ENCODE peak calls at places on chromosomes 16 and 17, in eight cellular contexts. M is GM23338, S is upper lobe of left lung, X is stomach, H is suprapubic skin, P is HCT116, G is prostate gland, C is HL-60. B is an unnamed sample.

GRCh38 chr17:17387461-17388362 is 84.5 kb downstream of the NT5M start:
- DNase-seq in M (peak; percentile 89), S (peak; percentile 58), X (peak; percentile 69), H (no peak), P (peak; percentile 90), G (no peak), C (no peak), B (no peak)

GRCh38 chr16:49532873-49533272 is 159.3 kb downstream of the C16orf78 start:
- DNase-seq in M (no peak), S (no peak), X (no peak), H (no peak), P (no peak), G (no peak), C (no peak), B (no peak)

GRCh38 chr17:68052810-68053209 is 17.3 kb downstream of the KPNA2 start:
- DNase-seq in M (no peak), S (no peak), X (no peak), H (no peak), P (no peak), G (no peak), C (no peak), B (no peak)

GRCh38 chr16:65002265-65002664 is 119.6 kb downstream of the CDH11 start:
- DNase-seq in M (no peak), S (no peak), X (no peak), H (no peak), P (no peak), G (no peak), C (no peak), B (no peak)

GRCh38 chr16:28621756-28622155 is 11.9 kb upstream of the SULT1A1 start:
- DNase-seq in M (no peak), S (no peak), X (no peak), H (no peak), P (no peak), G (no peak), C (no peak), B (no peak)

GRCh38 chr16:83878838-83879237 is 20.1 kb upstream of the MLYCD start:
- DNase-seq in M (peak; percentile 81), S (no peak), X (no peak), H (no peak), P (peak; percentile 52), G (peak; percentile 16), C (no peak), B (no peak)

GRCh38 chr17:74126179-74126900 is 77.1 kb upstream of the RPL38 start:
- DNase-seq in M (no peak), S (no peak), X (peak; percentile 40), H (no peak), P (no peak), G (no peak), C (no peak), B (no peak)

GRCh38 chr16:27468941-27469531 is 67.1 kb downstream of the IL21R start:
- DNase-seq in M (no peak), S (no peak), X (no peak), H (no peak), P (no peak), G (no peak), C (no peak), B (no peak)

GRCh38 chr16:64094170-64094960 is 1027.5 kb downstream of the CDH11 start:
- DNase-seq in M (no peak), S (no peak), X (no peak), H (no peak), P (no peak), G (no peak), C (no peak), B (no peak)

GRCh38 chr17:45221081-45221996 is at the start of gene FMNL1:
- DNase-seq in M (peak; percentile 80), S (peak; percentile 81), X (peak; percentile 68), H (no peak), P (no peak), G (no peak), C (no peak), B (no peak)

GRCh38 chr16:83706394-83706793 is 101.4 kb upstream of the HSBP1 start:
- DNase-seq in M (no peak), S (no peak), X (no peak), H (no peak), P (no peak), G (no peak), C (no peak), B (no peak)

GRCh38 chr17:4947411-4948165 is 742 bp downstream of the PFN1 start:
- DNase-seq in M (peak; percentile 77), S (peak; percentile 62), X (peak; percentile 70), H (peak; percentile 81), P (no peak), G (peak; percentile 33), C (no peak), B (no peak)

GRCh38 chr16:19884611-19885455 is at the start of gene GPRC5B:
- DNase-seq in M (peak; percentile 66), S (peak; percentile 23), X (peak; percentile 60), H (no peak), P (no peak), G (peak; percentile 43), C (peak; percentile 30), B (no peak)

GRCh38 chr17:42842286-42842685 is 2.1 kb upstream of the AOC2 start:
- DNase-seq in M (no peak), S (no peak), X (no peak), H (no peak), P (no peak), G (no peak), C (no peak), B (no peak)

GRCh38 chr17:19986941-19987714 is 9.5 kb upstream of the AKAP10 start:
- DNase-seq in M (peak; percentile 58), S (no peak), X (no peak), H (no peak), P (no peak), G (no peak), C (no peak), B (no peak)

GRCh38 chr17:38565853-38566665 is 39.7 kb downstream of the SRCIN1 start:
- DNase-seq in M (no peak), S (no peak), X (no peak), H (no peak), P (no peak), G (no peak), C (no peak), B (no peak)

GRCh38 chr17:29760279-29760721 is 137.6 kb upstream of the CORO6 start:
- DNase-seq in M (peak; percentile 23), S (no peak), X (no peak), H (no peak), P (no peak), G (no peak), C (no peak), B (peak; percentile 85)

GRCh38 chr17:58369214-58370031 is 17.4 kb upstream of the SUPT4H1 start:
- DNase-seq in M (no peak), S (no peak), X (no peak), H (no peak), P (no peak), G (no peak), C (no peak), B (no peak)

GRCh38 chr16:63289834-63290460 is 1253.7 kb upstream of the CDH8 start:
- DNase-seq in M (peak; percentile 80), S (peak; percentile 23), X (peak; percentile 46), H (no peak), P (no peak), G (no peak), C (peak; percentile 6), B (no peak)

GRCh38 chr17:50926523-50926922 is 60.4 kb upstream of the TOB1 start:
- DNase-seq in M (no peak), S (no peak), X (no peak), H (no peak), P (no peak), G (no peak), C (no peak), B (no peak)

GRCh38 chr16:85711982-85712587 is 23.3 kb upstream of the GINS2 start:
- DNase-seq in M (no peak), S (no peak), X (no peak), H (no peak), P (no peak), G (no peak), C (no peak), B (no peak)

GRCh38 chr17:73564856-73565255 is 79.4 kb downstream of the SDK2 start:
- DNase-seq in M (no peak), S (no peak), X (no peak), H (no peak), P (no peak), G (peak; percentile 75), C (no peak), B (no peak)

GRCh38 chr16:31542763-31543162 is 15.1 kb downstream of the AHSP start:
- DNase-seq in M (no peak), S (no peak), X (no peak), H (no peak), P (no peak), G (no peak), C (no peak), B (no peak)

GRCh38 chr17:214881-215331 is 33.5 kb upstream of the DOC2B start:
- DNase-seq in M (no peak), S (peak; percentile 35), X (no peak), H (no peak), P (no peak), G (no peak), C (no peak), B (no peak)

GRCh38 chr17:13131211-13131610 is 113.4 kb upstream of the ELAC2 start:
- DNase-seq in M (no peak), S (no peak), X (no peak), H (no peak), P (no peak), G (no peak), C (no peak), B (no peak)
- TF ChIP-seq POLR2AphosphoS5 in M (no peak), S (no peak), X (no peak), H (no peak), P (no peak), G (no peak), C (no peak), B (no peak)

GRCh38 chr16:70374213-70374612 is 27.5 kb downstream of the DDX19A start:
- DNase-seq in M (no peak), S (no peak), X (no peak), H (no peak), P (no peak), G (no peak), C (no peak), B (no peak)
- TF ChIP-seq POLR2AphosphoS5 in M (no peak), S (no peak), X (no peak), H (no peak), P (no peak), G (no peak), C (peak; percentile 8), B (no peak)

GRCh38 chr17:40306395-40306794 is 2.6 kb upstream of the RARA start:
- DNase-seq in M (no peak), S (no peak), X (no peak), H (no peak), P (no peak), G (no peak), C (no peak), B (no peak)
- TF ChIP-seq POLR2AphosphoS5 in M (no peak), S (no peak), X (no peak), H (no peak), P (no peak), G (no peak), C (no peak), B (no peak)

GRCh38 chr17:35795007-35795870 is at the start of gene MMP28:
- DNase-seq in M (peak; percentile 69), S (peak; percentile 64), X (peak; percentile 64), H (peak; percentile 78), P (no peak), G (no peak), C (no peak), B (no peak)
- TF ChIP-seq POLR2AphosphoS5 in M (no peak), S (peak; percentile 48), X (no peak), H (no peak), P (peak; percentile 37), G (no peak), C (no peak), B (no peak)